ENCODE peak calls at places on chromosomes 7 and 10, in six cellular contexts. One of them, this sample, is unnamed. For H3K4me1, the result is how much of the 10 kb centered on the place peaks cover.

GRCh38 chr7:84182301-84182700 is 12.3 kb downstream of the SEMA3A start:
- DNase-seq in IMR-90: peak
- DNase-seq in H1: no peak
- DNase-seq in H9: no peak
- DNase-seq in neuronal stem cell: no peak
- DNase-seq in mesenchymal stem cell: no peak
- DNase-seq in this sample: no peak

GRCh38 chr7:31935115-31935514 is 135.1 kb downstream of the PDE1C start:
- DNase-seq in IMR-90: no peak
- DNase-seq in H1: no peak
- DNase-seq in H9: no peak
- DNase-seq in neuronal stem cell: no peak
- DNase-seq in mesenchymal stem cell: no peak
- DNase-seq in this sample: peak

GRCh38 chr10:29301359-29301910 is 12.6 kb downstream of the LYZL1 start:
- DNase-seq in IMR-90: no peak
- DNase-seq in H1: no peak
- DNase-seq in H9: no peak
- DNase-seq in neuronal stem cell: no peak
- DNase-seq in mesenchymal stem cell: no peak
- DNase-seq in this sample: no peak

GRCh38 chr7:116527521-116527920 is 2.7 kb downstream of the CAV1 start:
- DNase-seq in IMR-90: peak
- DNase-seq in H1: no peak
- DNase-seq in H9: no peak
- DNase-seq in neuronal stem cell: no peak
- DNase-seq in mesenchymal stem cell: peak
- DNase-seq in this sample: no peak

GRCh38 chr7:66269978-66270377 is 64.8 kb downstream of the TPST1 start:
- DNase-seq in IMR-90: no peak
- DNase-seq in H1: no peak
- DNase-seq in H9: no peak
- DNase-seq in neuronal stem cell: no peak
- DNase-seq in mesenchymal stem cell: no peak
- DNase-seq in this sample: no peak

GRCh38 chr7:152762056-152762455 is 2.5 kb downstream of the ACTR3B start:
- DNase-seq in IMR-90: peak
- DNase-seq in H1: no peak
- DNase-seq in H9: no peak
- DNase-seq in neuronal stem cell: no peak
- DNase-seq in mesenchymal stem cell: no peak
- DNase-seq in this sample: no peak

GRCh38 chr10:79239275-79239779 is 107.9 kb upstream of the PPIF start:
- DNase-seq in IMR-90: peak
- DNase-seq in H1: peak
- DNase-seq in H9: peak
- DNase-seq in neuronal stem cell: peak
- DNase-seq in mesenchymal stem cell: peak
- DNase-seq in this sample: peak

GRCh38 chr7:157440346-157441022 is 103.7 kb downstream of the DNAJB6 start:
- DNase-seq in IMR-90: no peak
- DNase-seq in H1: no peak
- DNase-seq in H9: no peak
- DNase-seq in neuronal stem cell: no peak
- DNase-seq in mesenchymal stem cell: no peak
- DNase-seq in this sample: no peak

GRCh38 chr7:127885843-127886242 is 145.4 kb downstream of the LRRC4 start:
- DNase-seq in IMR-90: peak
- DNase-seq in H1: no peak
- DNase-seq in H9: no peak
- DNase-seq in neuronal stem cell: no peak
- DNase-seq in mesenchymal stem cell: peak
- DNase-seq in this sample: peak

GRCh38 chr7:107080099-107080505 is 35.6 kb downstream of the PRKAR2B start:
- DNase-seq in IMR-90: no peak
- DNase-seq in H1: no peak
- DNase-seq in H9: no peak
- DNase-seq in neuronal stem cell: no peak
- DNase-seq in mesenchymal stem cell: no peak
- DNase-seq in this sample: no peak

GRCh38 chr7:113267271-113267670 is 148.9 kb upstream of the SMIM30 start:
- DNase-seq in IMR-90: peak
- DNase-seq in H1: no peak
- DNase-seq in H9: no peak
- DNase-seq in neuronal stem cell: no peak
- DNase-seq in mesenchymal stem cell: no peak
- DNase-seq in this sample: no peak

GRCh38 chr10:120979435-120980315 is 128.5 kb downstream of the WDR11 start:
- DNase-seq in IMR-90: no peak
- DNase-seq in H1: peak
- DNase-seq in H9: peak
- DNase-seq in neuronal stem cell: peak
- DNase-seq in mesenchymal stem cell: peak
- DNase-seq in this sample: peak

GRCh38 chr7:150358433-150358832 is 10.2 kb upstream of the REPIN1 start:
- DNase-seq in IMR-90: no peak
- DNase-seq in H1: no peak
- DNase-seq in H9: no peak
- DNase-seq in neuronal stem cell: no peak
- DNase-seq in mesenchymal stem cell: no peak
- DNase-seq in this sample: no peak

GRCh38 chr10:58641095-58641531 is 128.4 kb downstream of the BICC1 start:
- DNase-seq in IMR-90: peak
- DNase-seq in H1: no peak
- DNase-seq in H9: no peak
- DNase-seq in neuronal stem cell: no peak
- DNase-seq in mesenchymal stem cell: peak
- DNase-seq in this sample: no peak

GRCh38 chr7:140010194-140010895 is 52.4 kb downstream of the PARP12 start:
- DNase-seq in IMR-90: no peak
- DNase-seq in H1: no peak
- DNase-seq in H9: no peak
- DNase-seq in neuronal stem cell: no peak
- DNase-seq in mesenchymal stem cell: no peak
- DNase-seq in this sample: peak
- H2BK15ac ChIP-seq in IMR-90: no peak
- H2BK15ac ChIP-seq in H1: no peak
- H2BK15ac ChIP-seq in H9: no peak
- H2BK15ac ChIP-seq in neuronal stem cell: no peak
- H2BK15ac ChIP-seq in mesenchymal stem cell: no peak
- H2BK15ac ChIP-seq in this sample: no peak

DNA sequence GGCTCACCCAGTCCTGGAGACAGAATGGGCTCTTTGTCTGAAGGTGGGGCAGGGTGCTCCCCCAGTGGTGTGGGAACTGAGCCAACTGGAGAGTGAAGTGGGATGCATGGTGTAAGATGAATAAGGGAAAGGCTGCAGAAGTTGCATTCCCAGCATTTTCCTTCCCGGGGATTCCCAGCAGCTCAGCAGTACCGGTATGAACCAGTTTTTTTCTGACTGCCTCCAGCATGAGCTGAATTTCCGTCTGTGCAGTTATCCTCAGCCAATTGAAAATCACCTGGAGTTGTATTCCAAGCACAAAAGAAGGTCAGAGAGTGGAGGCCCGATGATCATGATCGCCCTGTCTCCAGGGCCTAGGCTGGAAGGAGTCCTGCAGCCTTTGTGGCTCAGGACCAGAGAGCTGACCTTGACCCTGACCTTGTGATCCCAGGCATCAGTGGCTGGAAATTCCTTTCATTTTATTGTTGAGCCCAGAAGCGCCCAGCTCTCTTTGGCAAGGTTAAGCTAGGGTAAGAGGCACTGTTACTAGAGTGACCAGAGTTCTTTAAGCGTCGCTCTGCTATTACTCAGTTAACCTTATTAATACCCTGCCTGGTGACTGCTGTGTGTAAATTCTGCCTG is 33.4 kb downstream of the OGDH start:
- DNase-seq in IMR-90: peak
- DNase-seq in H1: no peak
- DNase-seq in H9: peak
- DNase-seq in neuronal stem cell: peak
- DNase-seq in mesenchymal stem cell: peak
- DNase-seq in this sample: peak
- H3K4me1 ChIP-seq in IMR-90: under half
- H3K4me1 ChIP-seq in H1: under half
- H3K4me1 ChIP-seq in H9: under half
- H3K4me1 ChIP-seq in neuronal stem cell: under half
- H3K4me1 ChIP-seq in mesenchymal stem cell: under half
- H3K4me1 ChIP-seq in this sample: under half

GRCh38 chr7:41900034-41900433 is 197.1 kb upstream of the INHBA start:
- DNase-seq in IMR-90: no peak
- DNase-seq in H1: no peak
- DNase-seq in H9: no peak
- DNase-seq in neuronal stem cell: no peak
- DNase-seq in mesenchymal stem cell: no peak
- DNase-seq in this sample: no peak
- H2BK15ac ChIP-seq in IMR-90: peak
- H2BK15ac ChIP-seq in H1: no peak
- H2BK15ac ChIP-seq in H9: no peak
- H2BK15ac ChIP-seq in neuronal stem cell: no peak
- H2BK15ac ChIP-seq in mesenchymal stem cell: no peak
- H2BK15ac ChIP-seq in this sample: no peak

GRCh38 chr7:55070271-55070743 is 51.5 kb downstream of the EGFR start:
- DNase-seq in IMR-90: no peak
- DNase-seq in H1: no peak
- DNase-seq in H9: no peak
- DNase-seq in neuronal stem cell: no peak
- DNase-seq in mesenchymal stem cell: no peak
- DNase-seq in this sample: no peak
- H3K4me1 ChIP-seq in IMR-90: under half
- H3K4me1 ChIP-seq in H1: under half
- H3K4me1 ChIP-seq in H9: under half
- H3K4me1 ChIP-seq in neuronal stem cell: under half
- H3K4me1 ChIP-seq in mesenchymal stem cell: under half
- H3K4me1 ChIP-seq in this sample: under half

GRCh38 chr10:17076626-17077025 is 53.0 kb downstream of the CUBN start:
- DNase-seq in IMR-90: no peak
- DNase-seq in H1: no peak
- DNase-seq in H9: no peak
- DNase-seq in neuronal stem cell: no peak
- DNase-seq in mesenchymal stem cell: no peak
- DNase-seq in this sample: no peak
- H2BK15ac ChIP-seq in IMR-90: peak
- H2BK15ac ChIP-seq in H1: no peak
- H2BK15ac ChIP-seq in H9: no peak
- H2BK15ac ChIP-seq in neuronal stem cell: no peak
- H2BK15ac ChIP-seq in mesenchymal stem cell: no peak
- H2BK15ac ChIP-seq in this sample: no peak

GRCh38 chr7:77696057-77696642 is at the start of gene RSBN1L:
- DNase-seq in IMR-90: peak
- DNase-seq in H1: peak
- DNase-seq in H9: peak
- DNase-seq in neuronal stem cell: peak
- DNase-seq in mesenchymal stem cell: peak
- DNase-seq in this sample: peak

GRCh38 chr7:77697535-77697831 is 1.2 kb downstream of the RSBN1L start:
- DNase-seq in IMR-90: no peak
- DNase-seq in H1: no peak
- DNase-seq in H9: no peak
- DNase-seq in neuronal stem cell: no peak
- DNase-seq in mesenchymal stem cell: no peak
- DNase-seq in this sample: no peak

GRCh38 chr7:77698042-77698625 is 1.9 kb downstream of the RSBN1L start:
- DNase-seq in IMR-90: no peak
- DNase-seq in H1: no peak
- DNase-seq in H9: no peak
- DNase-seq in neuronal stem cell: no peak
- DNase-seq in mesenchymal stem cell: no peak
- DNase-seq in this sample: no peak

GRCh38 chr7:77696643-77697534 is 630 bp downstream of the RSBN1L start:
- DNase-seq in IMR-90: peak
- DNase-seq in H1: no peak
- DNase-seq in H9: peak
- DNase-seq in neuronal stem cell: peak
- DNase-seq in mesenchymal stem cell: peak
- DNase-seq in this sample: peak

DNA sequence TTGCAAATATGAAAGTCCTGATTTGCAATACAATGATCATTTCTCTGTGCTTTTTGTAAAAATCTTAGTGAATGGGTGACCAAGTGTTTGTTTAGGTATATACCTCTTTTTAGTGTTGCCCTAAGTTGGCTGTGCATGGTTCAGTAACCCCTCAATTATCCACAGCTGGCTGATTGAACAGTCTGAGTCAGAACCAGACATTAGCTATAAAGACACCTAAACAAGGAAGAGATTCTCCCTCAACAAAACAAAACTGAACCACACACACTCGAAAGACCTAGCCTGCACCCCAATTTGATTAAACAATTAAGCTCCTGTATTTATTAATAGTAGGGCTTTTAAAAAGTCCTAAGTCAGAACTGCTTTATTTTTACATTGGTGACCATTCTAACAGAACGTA is 2.8 kb downstream of the RSBN1L start:
- DNase-seq in IMR-90: no peak
- DNase-seq in H1: no peak
- DNase-seq in H9: no peak
- DNase-seq in neuronal stem cell: no peak
- DNase-seq in mesenchymal stem cell: no peak
- DNase-seq in this sample: no peak
- H3K4me1 ChIP-seq in IMR-90: under half
- H3K4me1 ChIP-seq in H1: under half
- H3K4me1 ChIP-seq in H9: under half
- H3K4me1 ChIP-seq in neuronal stem cell: under half
- H3K4me1 ChIP-seq in mesenchymal stem cell: under half
- H3K4me1 ChIP-seq in this sample: under half

GRCh38 chr10:132383751-132384181 is 13.2 kb upstream of the PWWP2B start:
- DNase-seq in IMR-90: no peak
- DNase-seq in H1: no peak
- DNase-seq in H9: no peak
- DNase-seq in neuronal stem cell: no peak
- DNase-seq in mesenchymal stem cell: no peak
- DNase-seq in this sample: no peak
- H2BK15ac ChIP-seq in IMR-90: no peak
- H2BK15ac ChIP-seq in H1: no peak
- H2BK15ac ChIP-seq in H9: no peak
- H2BK15ac ChIP-seq in neuronal stem cell: no peak
- H2BK15ac ChIP-seq in mesenchymal stem cell: no peak
- H2BK15ac ChIP-seq in this sample: no peak

GRCh38 chr7:38339953-38340819 is 66.8 kb upstream of the TARP start:
- DNase-seq in IMR-90: no peak
- DNase-seq in H1: no peak
- DNase-seq in H9: no peak
- DNase-seq in neuronal stem cell: no peak
- DNase-seq in mesenchymal stem cell: no peak
- DNase-seq in this sample: no peak
- H3K4me1 ChIP-seq in IMR-90: under half
- H3K4me1 ChIP-seq in H1: under half
- H3K4me1 ChIP-seq in H9: under half
- H3K4me1 ChIP-seq in neuronal stem cell: under half
- H3K4me1 ChIP-seq in mesenchymal stem cell: under half
- H3K4me1 ChIP-seq in this sample: under half